ENCODE peak calls at places on chromosomes 3 and 15, in six cellular contexts. W, C, Q, N, I and Z are unnamed samples.

GRCh38 chr3:88189361-88189810 is 39.6 kb downstream of the C3orf38 start:
- DNase-seq in W (no peak), C (no peak), Q (no peak), N (no peak), I (no peak), Z (peak)

GRCh38 chr3:9715764-9716437 is 12.3 kb downstream of the CPNE9 start:
- DNase-seq in W (peak), C (peak), Q (peak), N (peak), I (peak), Z (peak)

GRCh38 chr3:16079519-16079918 is 95.0 kb upstream of the GALNT15 start:
- DNase-seq in W (no peak), C (no peak), Q (no peak), N (no peak), I (no peak), Z (peak)

GRCh38 chr15:78292219-78292618 is 7.2 kb downstream of the SKIC8 start:
- DNase-seq in W (no peak), C (no peak), Q (no peak), N (no peak), I (no peak), Z (no peak)

GRCh38 chr15:36499751-36500389 is 79.6 kb upstream of the CDIN1 start:
- DNase-seq in W (no peak), C (peak), Q (no peak), N (no peak), I (no peak), Z (peak)

GRCh38 chr3:145639207-145639606 is 521.8 kb downstream of the PLOD2 start:
- DNase-seq in W (no peak), C (no peak), Q (no peak), N (no peak), I (no peak), Z (no peak)

GRCh38 chr15:77607111-77607893 is 25.4 kb downstream of the LINGO1 start:
- DNase-seq in W (peak), C (peak), Q (peak), N (no peak), I (no peak), Z (peak)

GRCh38 chr3:129593595-129594339 is 12.7 kb downstream of the PLXND1 start:
- DNase-seq in W (peak), C (peak), Q (no peak), N (no peak), I (no peak), Z (no peak)

GRCh38 chr15:53473435-53473834 is 286.0 kb downstream of the WDR72 start:
- DNase-seq in W (no peak), C (no peak), Q (no peak), N (no peak), I (no peak), Z (no peak)

GRCh38 chr15:74906450-74907276 is at the start of gene FAM219B:
- DNase-seq in W (peak), C (peak), Q (peak), N (peak), I (peak), Z (peak)

GRCh38 chr3:119508172-119508845 is 10.0 kb downstream of the TIMMDC1 start:
- DNase-seq in W (peak), C (no peak), Q (no peak), N (peak), I (no peak), Z (no peak)

GRCh38 chr3:66428733-66429132 is 72.1 kb downstream of the LRIG1 start:
- DNase-seq in W (peak), C (peak), Q (peak), N (no peak), I (no peak), Z (peak)

GRCh38 chr3:195177432-195178123 is 93.4 kb downstream of the XXYLT1 start:
- DNase-seq in W (no peak), C (no peak), Q (no peak), N (no peak), I (no peak), Z (no peak)

GRCh38 chr15:91122296-91122695 is 22.2 kb downstream of the SV2B start:
- DNase-seq in W (no peak), C (no peak), Q (no peak), N (no peak), I (no peak), Z (no peak)

GRCh38 chr3:139629033-139629432 is 48.7 kb downstream of the NMNAT3 start:
- DNase-seq in W (peak), C (peak), Q (no peak), N (no peak), I (peak), Z (peak)

GRCh38 chr3:174873832-174874231 is 14.7 kb downstream of the NAALADL2 start:
- DNase-seq in W (no peak), C (no peak), Q (no peak), N (no peak), I (no peak), Z (no peak)

GRCh38 chr3:106025151-106025722 is 156.4 kb upstream of the CBLB start:
- DNase-seq in W (no peak), C (no peak), Q (no peak), N (no peak), I (no peak), Z (no peak)

GRCh38 chr15:57159767-57160166 is 216.5 kb upstream of the CGNL1 start:
- DNase-seq in W (no peak), C (no peak), Q (no peak), N (no peak), I (no peak), Z (no peak)

GRCh38 chr3:159899198-159899597 is 89.4 kb upstream of the IL12A start:
- DNase-seq in W (peak), C (no peak), Q (no peak), N (no peak), I (no peak), Z (no peak)

GRCh38 chr3:128649264-128649663 is 1.4 kb downstream of the RPN1 start:
- DNase-seq in W (no peak), C (peak), Q (no peak), N (no peak), I (no peak), Z (no peak)

GRCh38 chr3:81676706-81677456 is 84.6 kb downstream of the GBE1 start:
- DNase-seq in W (no peak), C (no peak), Q (no peak), N (no peak), I (no peak), Z (no peak)

GRCh38 chr3:185992801-185993467 is 55.1 kb upstream of the TRA2B start:
- DNase-seq in W (no peak), C (no peak), Q (peak), N (no peak), I (no peak), Z (peak)

GRCh38 chr15:40650479-40650878 is 44.5 kb upstream of the RAD51 start:
- DNase-seq in W (no peak), C (no peak), Q (no peak), N (no peak), I (no peak), Z (no peak)

GRCh38 chr3:98554580-98554979 is 22.8 kb downstream of the GPR15 start:
- DNase-seq in W (no peak), C (no peak), Q (no peak), N (no peak), I (no peak), Z (no peak)

GRCh38 chr15:75927601-75928000 is 23.9 kb downstream of the FBXO22 start:
- DNase-seq in W (no peak), C (no peak), Q (no peak), N (no peak), I (no peak), Z (no peak)

GRCh38 chr15:96330064-96330449 is 443 bp upstream of the NR2F2 start:
- DNase-seq in W (peak), C (peak), Q (peak), N (no peak), I (no peak), Z (peak)

GRCh38 chr3:71080517-71081083 is 502.9 kb downstream of the FOXP1 start:
- DNase-seq in W (no peak), C (no peak), Q (no peak), N (no peak), I (no peak), Z (no peak)

GRCh38 chr3:51676102-51676640 is 5.1 kb downstream of the TEX264 start:
- DNase-seq in W (no peak), C (no peak), Q (no peak), N (no peak), I (no peak), Z (no peak)